ENCODE peak calls at places on chromosome X, in six cellular contexts. E, S, W, Z, X and T are unnamed samples. For H3K4me1, the result is how much of the 10 kb centered on the place peaks cover.

GRCh38 chrX:96909291-96909690 is 25.6 kb downstream of the RPA4 start:
- DNase-seq in E (no peak), S (peak), W (no peak), Z (peak), X (no peak), T (no peak)

GRCh38 chrX:153597351-153597750 is 1.6 kb downstream of the CCNQ start:
- DNase-seq in E (no peak), S (no peak), W (no peak), Z (no peak), X (no peak), T (no peak)

GRCh38 chrX:12936947-12937346 is 30.5 kb downstream of the TLR8 start:
- DNase-seq in E (no peak), S (no peak), W (no peak), Z (no peak), X (no peak), T (no peak)

GRCh38 chrX:133594156-133594555 is 178.9 kb upstream of the GPC4 start:
- DNase-seq in E (no peak), S (no peak), W (no peak), Z (no peak), X (no peak), T (no peak)

GRCh38 chrX:49627030-49627777 is 28.4 kb downstream of the GAGE1 start:
- DNase-seq in E (no peak), S (no peak), W (no peak), Z (no peak), X (no peak), T (no peak)

GRCh38 chrX:30248854-30249253 is 1.9 kb downstream of the MAGEB1 start:
- DNase-seq in E (no peak), S (no peak), W (no peak), Z (no peak), X (no peak), T (no peak)

GRCh38 chrX:23515028-23515427 is 152.3 kb upstream of the PRDX4 start:
- DNase-seq in E (no peak), S (no peak), W (no peak), Z (no peak), X (no peak), T (no peak)

GRCh38 chrX:48580662-48581061 is 6.4 kb downstream of the RBM3 start:
- DNase-seq in E (no peak), S (no peak), W (no peak), Z (no peak), X (no peak), T (no peak)

GRCh38 chrX:10104958-10105658 is 51.7 kb upstream of the CLCN4 start:
- DNase-seq in E (no peak), S (peak), W (no peak), Z (no peak), X (no peak), T (no peak)

GRCh38 chrX:48972214-48973164 is 845 bp upstream of the KCND1 start:
- DNase-seq in E (no peak), S (peak), W (peak), Z (peak), X (peak), T (peak)

GRCh38 chrX:150438165-150438564 is 75.0 kb downstream of the MAMLD1 start:
- DNase-seq in E (no peak), S (peak), W (no peak), Z (peak), X (no peak), T (no peak)

GRCh38 chrX:111040377-111041017 is 55.5 kb upstream of the PAK3 start:
- DNase-seq in E (no peak), S (no peak), W (no peak), Z (peak), X (no peak), T (no peak)

GRCh38 chrX:38768079-38768478 is 33.2 kb upstream of the MID1IP1 start:
- DNase-seq in E (no peak), S (peak), W (peak), Z (peak), X (no peak), T (no peak)

GRCh38 chrX:37785569-37785968 is 5.7 kb downstream of the CYBB start:
- DNase-seq in E (no peak), S (no peak), W (no peak), Z (no peak), X (no peak), T (no peak)

GRCh38 chrX:99750721-99751120 is 659.4 kb downstream of the PCDH19 start:
- DNase-seq in E (no peak), S (no peak), W (no peak), Z (no peak), X (no peak), T (no peak)

GRCh38 chrX:45668686-45669443 is 468.2 kb upstream of the DIPK2B start:
- DNase-seq in E (no peak), S (peak), W (peak), Z (peak), X (no peak), T (no peak)

GRCh38 chrX:11757729-11758399 is at the start of gene MSL3:
- DNase-seq in E (peak), S (peak), W (peak), Z (peak), X (peak), T (peak)

GRCh38 chrX:49186125-49187027 is at the start of gene PRICKLE3:
- DNase-seq in E (peak), S (peak), W (peak), Z (peak), X (peak), T (peak)

GRCh38 chrX:10433296-10433965 is 187.0 kb downstream of the MID1 start:
- DNase-seq in E (no peak), S (no peak), W (no peak), Z (no peak), X (no peak), T (no peak)

GRCh38 chrX:155065035-155065734 is 5.8 kb downstream of the CMC4 start:
- DNase-seq in E (no peak), S (peak), W (no peak), Z (peak), X (no peak), T (no peak)

GRCh38 chrX:18406531-18407266 is 18.7 kb upstream of the CDKL5 start:
- DNase-seq in E (no peak), S (no peak), W (no peak), Z (peak), X (no peak), T (no peak)

GRCh38 chrX:18401848-18402213 is 23.6 kb upstream of the CDKL5 start:
- DNase-seq in E (no peak), S (no peak), W (no peak), Z (no peak), X (no peak), T (no peak)
- H3K4me1 ChIP-seq in E (under half), S (under half), W (under half), Z (under half), X (under half), T (under half)

GRCh38 chrX:2710041-2710471 is 19.0 kb downstream of the CD99 start:
- DNase-seq in E (peak), S (peak), W (peak), Z (peak), X (no peak), T (peak)
- H3K4me1 ChIP-seq in E (half or more), S (under half), W (under half), Z (under half), X (half or more), T (half or more)

GRCh38 chrX:19789782-19790181 is 97.6 kb downstream of the SH3KBP1 start:
- DNase-seq in E (no peak), S (no peak), W (no peak), Z (no peak), X (no peak), T (no peak)
- H3K4me1 ChIP-seq in E (under half), S (under half), W (under half), Z (under half), X (under half), T (under half)

DNA sequence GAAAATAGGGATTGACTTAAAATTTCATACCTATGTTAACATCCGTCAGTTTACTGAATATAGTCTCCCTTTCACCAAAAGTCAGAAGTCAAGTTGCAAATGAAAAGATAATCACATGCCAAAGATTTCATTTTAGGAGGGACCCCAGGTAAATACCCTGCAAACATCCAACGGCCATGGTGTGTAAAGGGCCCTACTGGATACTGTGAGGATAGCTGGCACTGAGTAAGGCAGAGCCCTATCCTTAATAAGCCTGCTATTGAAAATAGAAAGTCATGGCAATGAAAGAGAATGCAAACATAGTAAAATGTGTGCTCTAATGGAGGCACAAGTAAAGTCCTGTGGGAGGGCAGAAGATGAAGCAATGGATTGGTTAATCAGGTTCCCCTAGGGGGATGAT is 20.9 kb downstream of the STK26 start:
- DNase-seq in E (no peak), S (no peak), W (no peak), Z (no peak), X (no peak), T (no peak)
- H3K4me1 ChIP-seq in E (under half), S (under half), W (under half), Z (under half), X (under half), T (under half)

GRCh38 chrX:136626237-136626636 is 21.7 kb upstream of the CD40LG start:
- DNase-seq in E (no peak), S (no peak), W (no peak), Z (no peak), X (no peak), T (no peak)
- H3K4me1 ChIP-seq in E (under half), S (under half), W (under half), Z (under half), X (under half), T (under half)

GRCh38 chrX:125131146-125131545 is 188.5 kb upstream of the TEX13C start:
- DNase-seq in E (no peak), S (no peak), W (no peak), Z (no peak), X (no peak), T (no peak)
- H3K4me1 ChIP-seq in E (under half), S (under half), W (under half), Z (under half), X (under half), T (under half)

DNA sequence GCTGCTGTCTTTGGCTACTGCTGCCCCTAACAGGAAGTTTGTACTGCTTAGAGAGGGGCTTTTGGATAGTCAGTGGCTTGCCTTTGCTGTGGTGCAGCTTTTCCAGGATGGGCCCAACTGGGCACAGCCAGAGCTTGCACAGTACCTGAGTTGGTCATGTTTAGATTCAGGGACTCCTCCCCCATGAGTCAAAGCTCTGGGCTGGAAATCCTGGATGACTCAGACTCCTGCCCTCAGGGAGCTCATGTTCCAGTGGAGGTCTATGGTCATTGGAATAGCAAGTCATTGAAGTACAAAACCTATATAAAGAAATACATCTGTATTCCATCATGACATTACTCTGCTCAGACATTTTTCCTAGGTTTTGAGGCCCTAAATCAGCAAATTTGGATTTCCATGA is 66.7 kb upstream of the PJA1 start:
- DNase-seq in E (no peak), S (no peak), W (no peak), Z (no peak), X (no peak), T (no peak)
- H3K4me1 ChIP-seq in E (under half), S (under half), W (under half), Z (under half), X (under half), T (under half)

GRCh38 chrX:19751068-19751467 is 136.3 kb downstream of the SH3KBP1 start:
- DNase-seq in E (no peak), S (no peak), W (peak), Z (no peak), X (no peak), T (no peak)

GRCh38 chrX:19746919-19747671 is 140.3 kb downstream of the SH3KBP1 start:
- DNase-seq in E (no peak), S (no peak), W (no peak), Z (no peak), X (no peak), T (no peak)

GRCh38 chrX:19748898-19749680 is 138.3 kb downstream of the SH3KBP1 start:
- DNase-seq in E (no peak), S (no peak), W (no peak), Z (no peak), X (no peak), T (no peak)

GRCh38 chrX:19750028-19750786 is 137.2 kb downstream of the SH3KBP1 start:
- DNase-seq in E (no peak), S (no peak), W (no peak), Z (no peak), X (no peak), T (no peak)

DNA sequence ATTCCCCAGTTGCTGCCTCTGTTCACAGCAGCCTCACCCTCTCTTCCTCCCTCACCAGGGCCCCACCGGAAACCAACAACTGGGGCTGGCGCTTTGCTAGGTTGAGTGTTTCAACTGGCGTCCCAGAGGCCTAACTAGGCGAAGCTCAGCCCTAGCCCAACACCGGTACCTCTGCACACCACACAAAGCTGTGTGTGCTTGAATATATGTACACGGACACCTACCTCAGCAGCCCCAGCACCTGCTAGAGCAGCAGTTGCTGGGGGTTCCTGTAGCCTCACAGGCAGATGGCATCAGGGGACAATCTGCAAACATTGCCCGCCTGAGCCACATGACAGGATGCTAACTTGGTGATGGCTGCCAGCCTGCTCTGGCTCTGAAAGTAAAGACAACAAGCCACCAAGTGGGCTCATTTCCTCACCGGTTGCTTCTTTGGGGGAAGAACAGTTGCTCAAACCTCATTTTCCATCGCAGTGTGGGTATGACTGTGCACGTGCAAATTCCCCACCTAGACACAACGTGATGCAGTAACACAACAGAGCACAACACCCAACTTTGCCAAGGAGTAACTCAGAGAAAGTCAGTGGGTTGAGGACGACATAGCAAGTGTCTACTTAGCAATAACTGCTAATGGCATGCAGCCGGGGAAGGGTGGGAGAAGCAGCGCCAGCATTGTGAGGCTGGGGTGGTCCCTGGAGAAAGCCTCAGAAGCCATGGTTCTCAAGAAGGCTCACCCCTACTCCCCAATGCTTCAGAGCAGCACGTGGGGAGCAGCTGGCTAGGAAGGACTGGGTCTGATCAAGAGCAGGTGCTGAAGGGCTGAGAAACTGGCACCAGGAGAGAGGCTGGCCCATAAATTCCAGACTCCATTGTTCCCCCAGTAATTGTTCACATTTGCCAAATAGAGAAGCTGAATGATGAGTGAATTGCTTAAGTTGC is 139.5 kb downstream of the SH3KBP1 start:
- DNase-seq in E (no peak), S (no peak), W (peak), Z (no peak), X (no peak), T (no peak)
- H3K4me1 ChIP-seq in E (under half), S (under half), W (under half), Z (under half), X (under half), T (under half)

GRCh38 chrX:41350150-41350975 is 16.4 kb downstream of the DDX3X start:
- DNase-seq in E (no peak), S (peak), W (no peak), Z (peak), X (no peak), T (no peak)
- H3K4me1 ChIP-seq in E (under half), S (under half), W (under half), Z (under half), X (under half), T (under half)

GRCh38 chrX:108735680-108736508 is 469 bp downstream of the IRS4 start:
- DNase-seq in E (no peak), S (peak), W (no peak), Z (no peak), X (no peak), T (no peak)

GRCh38 chrX:108735087-108735679 is 1.2 kb downstream of the IRS4 start:
- DNase-seq in E (no peak), S (no peak), W (no peak), Z (no peak), X (no peak), T (no peak)

GRCh38 chrX:108734426-108734825 is 1.9 kb downstream of the IRS4 start:
- DNase-seq in E (no peak), S (no peak), W (no peak), Z (no peak), X (no peak), T (no peak)

GRCh38 chrX:108737754-108738153 is 1.4 kb upstream of the IRS4 start:
- DNase-seq in E (no peak), S (no peak), W (no peak), Z (no peak), X (no peak), T (no peak)

DNA sequence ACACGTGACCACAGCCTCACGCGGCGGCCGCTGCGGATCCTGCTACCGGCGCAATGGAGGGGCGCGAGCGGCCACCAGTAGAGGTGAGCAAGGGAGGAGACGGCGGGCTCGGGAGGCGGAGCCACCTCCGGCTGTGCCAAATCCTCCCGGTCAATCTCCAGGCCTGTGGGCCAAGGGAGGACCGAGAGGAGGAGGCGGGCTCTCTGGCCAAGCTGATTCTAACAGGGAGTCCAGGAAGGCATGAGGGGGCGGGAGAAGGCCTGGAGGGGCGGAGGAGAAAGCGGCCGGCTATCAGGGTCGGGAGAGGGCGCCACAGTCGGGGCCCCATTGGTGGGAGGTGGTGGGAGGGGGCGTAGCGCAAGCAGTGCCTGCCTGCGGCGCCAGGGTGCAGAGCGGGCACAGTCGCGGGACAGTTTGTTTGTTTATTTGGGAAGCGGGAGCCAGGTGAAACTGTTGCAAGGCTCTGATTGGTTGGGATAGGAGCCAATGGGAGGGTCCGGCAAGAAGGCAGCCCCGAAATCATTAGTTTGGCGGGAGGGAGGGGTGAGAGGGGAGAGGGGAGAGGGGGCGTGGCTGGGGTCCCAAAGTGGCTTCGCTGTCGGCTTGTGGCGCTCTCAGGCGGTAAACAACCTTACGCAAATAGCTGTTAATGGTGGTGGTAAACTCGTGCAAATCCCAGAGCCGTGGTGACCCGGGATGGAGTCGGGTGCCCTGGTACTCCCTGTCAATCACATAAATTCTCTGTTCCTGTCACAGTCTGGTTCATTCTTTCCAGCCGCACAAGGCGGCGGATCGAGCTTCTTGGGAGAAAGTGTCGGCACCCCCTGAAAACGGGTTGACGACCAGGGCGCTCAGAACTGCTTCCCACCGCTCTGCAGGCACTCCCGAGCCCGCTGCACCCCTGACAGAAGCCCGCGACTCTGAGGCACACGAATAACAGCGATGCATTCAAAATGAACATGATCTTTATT is at the start of gene IRS4:
- DNase-seq in E (no peak), S (no peak), W (no peak), Z (no peak), X (no peak), T (no peak)
- H3K4me1 ChIP-seq in E (under half), S (under half), W (under half), Z (under half), X (under half), T (under half)